ENCODE peak calls at places on chromosomes 1 and 21, in five cellular contexts. Z is pancreas, Y is AG04450, V is dorsolateral prefrontal cortex, B is prostate gland. A is an unnamed sample.

GRCh38 chr1:171863531-171863930 is 22.2 kb downstream of the DNM3 start:
- DNase-seq in Z (no peak), Y (no peak), B (no peak), V (no peak), A (no peak)

GRCh38 chr1:204817341-204817740 is 53.3 kb upstream of the NFASC start:
- DNase-seq in Z (no peak), Y (no peak), B (no peak), V (no peak), A (no peak)

GRCh38 chr1:114715952-114716303 is 643 bp downstream of the NRAS start:
- DNase-seq in V (no peak), Z (no peak), Y (no peak), B (no peak), A (no peak)

GRCh38 chr21:36716387-36716786 is 17.5 kb downstream of the SIM2 start:
- DNase-seq in V (no peak), Y (no peak), B (no peak), Z (no peak), A (no peak)

GRCh38 chr1:204128464-204128963 is 23.3 kb downstream of the ETNK2 start:
- DNase-seq in V (no peak), Z (no peak), Y (no peak), B (no peak), A (no peak)

GRCh38 chr1:110408488-110408887 is 994 bp upstream of the LAMTOR5 start:
- DNase-seq in V (no peak), Y (no peak), B (no peak), Z (no peak), A (no peak)

GRCh38 chr1:8089535-8090228 is 63.6 kb upstream of the ERRFI1 start:
- DNase-seq in B (no peak), Z (no peak), Y (no peak), V (no peak), A (no peak)

GRCh38 chr1:214857716-214858115 is 224.8 kb upstream of the KCNK2 start:
- DNase-seq in Y (no peak), Z (no peak), V (no peak), B (no peak), A (no peak)

GRCh38 chr1:210857724-210858123 is 276.2 kb downstream of the KCNH1 start:
- DNase-seq in V (no peak), B (no peak), Y (no peak), Z (no peak), A (no peak)

GRCh38 chr21:21101911-21102310 is 103.7 kb downstream of the NCAM2 start:
- DNase-seq in B (peak; percentile 9), V (no peak), Z (no peak), Y (peak; percentile 43), A (no peak)

GRCh38 chr1:167541610-167542009 is 12.0 kb downstream of the CREG1 start:
- DNase-seq in Z (no peak), B (no peak), Y (no peak), V (no peak), A (no peak)

GRCh38 chr21:44751799-44752636 is 40.6 kb upstream of the TSPEAR start:
- DNase-seq in V (no peak), Z (no peak), B (no peak), Y (no peak), A (no peak)

GRCh38 chr1:119871881-119872280 is 24.4 kb downstream of the ADAM30 start:
- DNase-seq in B (no peak), V (no peak), Z (no peak), Y (no peak), A (no peak)

GRCh38 chr1:155125946-155126493 is 1.7 kb upstream of the EFNA1 start:
- DNase-seq in Z (peak; percentile 79), Y (no peak), B (peak; percentile 75), V (peak; percentile 91), A (no peak)

GRCh38 chr1:57461405-57461804 is 37.5 kb upstream of the DAB1 start:
- DNase-seq in V (no peak), B (no peak), Z (no peak), Y (no peak), A (no peak)

GRCh38 chr1:113109908-113110554 is 37.0 kb downstream of the LRIG2 start:
- DNase-seq in V (peak; percentile 58), Y (peak; percentile 78), Z (no peak), B (peak; percentile 49), A (no peak)

GRCh38 chr1:39196244-39197215 is 8.0 kb upstream of the MACF1 start:
- DNase-seq in B (no peak), Y (no peak), V (no peak), Z (no peak), A (peak; percentile 54)

GRCh38 chr1:51168266-51168845 is 66.3 kb downstream of the C1orf185 start:
- DNase-seq in B (no peak), Z (no peak), Y (no peak), V (no peak), A (no peak)

GRCh38 chr1:150235436-150235851 is 468 bp downstream of the ANP32E start:
- DNase-seq in Z (no peak), V (no peak), Y (no peak), B (no peak), A (peak; percentile 16)

GRCh38 chr1:43841511-43841910 is 92.1 kb upstream of the ARTN start:
- DNase-seq in Y (no peak), Z (no peak), V (no peak), B (no peak), A (no peak)

GRCh38 chr1:61244114-61244513 is 161.8 kb downstream of the NFIA start:
- DNase-seq in Y (no peak), Z (no peak), B (peak; percentile 19), V (no peak), A (no peak)

GRCh38 chr1:229835226-229835625 is 209.2 kb downstream of the URB2 start:
- DNase-seq in V (no peak), Z (no peak), B (no peak), Y (no peak), A (no peak)

GRCh38 chr1:86441581-86441980 is 17.6 kb downstream of the CLCA2 start:
- DNase-seq in Z (no peak), B (no peak), Y (no peak), V (no peak), A (no peak)

GRCh38 chr1:7554343-7555270 is 216.5 kb upstream of the VAMP3 start:
- DNase-seq in V (no peak), Y (no peak), Z (no peak), B (no peak), A (no peak)

GRCh38 chr1:229229137-229229720 is 41.7 kb upstream of the RAB4A start:
- DNase-seq in B (peak; percentile 60), V (no peak), Y (no peak), Z (no peak), A (no peak)

GRCh38 chr1:209823143-209824041 is 4.4 kb upstream of the UTP25 start:
- DNase-seq in Y (no peak), B (peak; percentile 74), V (no peak), Z (no peak), A (no peak)

GRCh38 chr1:25781130-25781433 is 18.9 kb upstream of the SELENON start:
- DNase-seq in Z (no peak), Y (no peak), V (no peak), B (no peak), A (no peak)

GRCh38 chr1:110321846-110322245 is 17.3 kb upstream of the RBM15 start:
- DNase-seq in Z (no peak), Y (no peak), V (no peak), B (no peak), A (no peak)

GRCh38 chr1:204868340-204868700 is 2.3 kb upstream of the NFASC start:
- DNase-seq in V (peak; percentile 84), Y (no peak), Z (no peak), B (no peak), A (no peak)

GRCh38 chr1:53066941-53067738 is 5.1 kb downstream of the PODN start:
- DNase-seq in Y (no peak), B (no peak), V (peak; percentile 23), Z (peak; percentile 29), A (no peak)

GRCh38 chr1:200279810-200280411 is 129.9 kb downstream of the ZNF281 start:
- DNase-seq in B (peak; percentile 33), Z (peak; percentile 63), Y (peak; percentile 8), V (no peak), A (no peak)

GRCh38 chr1:44154049-44154448 is 12.6 kb upstream of the KLF18 start:
- DNase-seq in V (no peak), Z (no peak), Y (no peak), B (no peak), A (no peak)

GRCh38 chr21:24205317-24205716 is 1402.0 kb downstream of the MRPL39 start:
- DNase-seq in V (no peak), Z (no peak), Y (no peak), B (no peak), A (no peak)

GRCh38 chr1:67515324-67516080 is 85.3 kb upstream of the SERBP1 start:
- DNase-seq in V (no peak), Y (no peak), B (no peak), Z (no peak), A (no peak)

GRCh38 chr1:63524166-63524565 is 841 bp downstream of the EFCAB7 start:
- DNase-seq in Y (no peak), Z (no peak), V (no peak), B (no peak), A (no peak)

DNA sequence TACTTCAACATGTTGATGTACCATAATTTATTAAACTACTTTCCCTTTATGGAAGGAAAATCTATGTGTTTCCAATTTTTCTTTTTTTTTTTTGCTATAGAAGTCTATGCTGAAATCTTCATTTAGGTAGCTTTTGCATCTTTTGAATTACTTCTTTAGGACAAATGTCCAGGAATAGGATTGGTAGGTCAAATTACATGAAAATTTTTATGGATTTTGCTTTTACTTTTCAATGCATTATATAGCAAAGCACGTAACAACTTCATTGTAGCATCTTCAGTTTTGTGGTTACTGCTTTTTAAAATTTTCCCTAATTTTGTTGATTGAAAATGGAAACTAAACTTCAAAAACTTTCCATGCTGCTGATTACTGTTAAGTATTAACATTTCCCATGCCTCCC is 12.0 kb upstream of the PLA2G2C start:
- DNase-seq in Z (no peak), Y (no peak), V (no peak), B (no peak), A (no peak)
- H3K27me3 ChIP-seq in Z (no peaks in the 10 kb centered on the region), Y (peaks cover 36% of the 10 kb centered on the region), V (no peaks in the 10 kb centered on the region), B (no peaks in the 10 kb centered on the region), A (no peaks in the 10 kb centered on the region)

GRCh38 chr1:244919320-244920282 is 55.3 kb upstream of the HNRNPU start:
- DNase-seq in Y (no peak), B (no peak), V (no peak), Z (no peak), A (no peak)
- H3K27ac ChIP-seq in Y (no peak overlapping the region), B (no peak overlapping the region), V (peak overlapping the region; percentile 85), Z (no peak overlapping the region), A (no peak overlapping the region)

GRCh38 chr1:94042388-94042787 is 78.6 kb downstream of the ABCA4 start:
- DNase-seq in V (no peak), B (no peak), Y (no peak), Z (no peak), A (no peak)

GRCh38 chr1:94045465-94046056 is 75.4 kb downstream of the ABCA4 start:
- DNase-seq in Z (peak; percentile 62), Y (peak; percentile 83), V (peak; percentile 58), B (peak; percentile 78), A (no peak)

GRCh38 chr1:94043738-94044289 is 77.1 kb downstream of the ABCA4 start:
- DNase-seq in V (no peak), Y (no peak), B (no peak), Z (no peak), A (no peak)

GRCh38 chr1:94044891-94045290 is 76.1 kb downstream of the ABCA4 start:
- DNase-seq in Z (no peak), B (no peak), Y (no peak), V (no peak), A (no peak)

GRCh38 chr1:94044290-94044790 is 76.6 kb downstream of the ABCA4 start:
- DNase-seq in B (peak; percentile 47), V (no peak), Y (no peak), Z (no peak), A (no peak)
- H3K4me3 ChIP-seq in B (no peak overlapping the region), V (peak overlapping the region; percentile 44), Y (no peak overlapping the region), Z (no peak overlapping the region), A (no peak overlapping the region)

GRCh38 chr1:50129201-50129600 is 20.5 kb downstream of the ELAVL4 start:
- DNase-seq in Y (no peak), V (no peak), B (no peak), Z (no peak), A (no peak)
- H3K27me3 ChIP-seq in Y (no peaks in the 10 kb centered on the region), V (peaks cover 10% of the 10 kb centered on the region), B (peaks cover 3% of the 10 kb centered on the region), Z (no peaks in the 10 kb centered on the region), A (no peaks in the 10 kb centered on the region)